ENCODE peak calls at places on chromosomes 12 and 14, in eight cellular contexts. A is fibroblast of pulmonary artery, J is suprapubic skin, D is tibial artery, T is heart left ventricle, L is AG09319, O is astrocyte of the cerebellum, F is neural crest cell. Y is an unnamed sample.

GRCh38 chr12:96719671-96720362 is 187.2 kb upstream of the NEDD1 start:
- DNase-seq in F (no peak), O (no peak), A (peak; percentile 23), J (no peak), T (no peak), D (no peak), L (peak; percentile 1), Y (peak; percentile 67)

GRCh38 chr12:68760806-68761441 is 14.9 kb downstream of the SLC35E3 start:
- DNase-seq in O (no peak), A (no peak), J (no peak), D (no peak), F (no peak), L (no peak), T (no peak), Y (no peak)

GRCh38 chr12:88142610-88142991 is 494 bp downstream of the TMTC3 start:
- DNase-seq in L (no peak), D (no peak), J (peak; percentile 68), F (no peak), A (no peak), O (no peak), T (peak; percentile 15), Y (no peak)

GRCh38 chr14:71290960-71291466 is 383.8 kb downstream of the PCNX1 start:
- DNase-seq in F (no peak), T (no peak), O (peak; percentile 65), J (no peak), D (no peak), L (peak; percentile 7), A (peak; percentile 81), Y (peak; percentile 38)

GRCh38 chr12:92603741-92604432 is 98.9 kb upstream of the PLEKHG7 start:
- DNase-seq in A (no peak), F (no peak), L (no peak), T (no peak), J (no peak), O (no peak), D (no peak), Y (no peak)

GRCh38 chr12:128920468-128920867 is 67.2 kb downstream of the GLT1D1 start:
- DNase-seq in F (no peak), L (no peak), T (no peak), O (no peak), J (no peak), D (no peak), A (peak; percentile 18), Y (no peak)

GRCh38 chr14:71320734-71321555 is 413.7 kb downstream of the PCNX1 start:
- DNase-seq in F (peak; percentile 49), J (peak; percentile 69), L (no peak), D (peak; percentile 79), A (peak; percentile 67), T (peak; percentile 56), O (no peak), Y (peak; percentile 72)

GRCh38 chr12:83084516-83085234 is 398.0 kb downstream of the TMTC2 start:
- DNase-seq in J (no peak), A (no peak), D (no peak), F (no peak), T (no peak), L (no peak), O (no peak), Y (no peak)

GRCh38 chr12:990308-990648 is 745 bp upstream of the ERC1 start:
- DNase-seq in O (peak; percentile 16), F (no peak), D (peak; percentile 82), J (peak; percentile 78), T (no peak), A (peak; percentile 56), L (no peak), Y (peak; percentile 54)

GRCh38 chr14:89276424-89276975 is 140.5 kb downstream of the FOXN3 start:
- DNase-seq in F (no peak), T (no peak), L (no peak), O (peak; percentile 34), D (peak; percentile 62), J (peak; percentile 49), A (no peak), Y (peak; percentile 73)

GRCh38 chr14:76339922-76340615 is 35.9 kb upstream of the ESRRB start:
- DNase-seq in L (no peak), J (no peak), D (no peak), A (no peak), T (no peak), O (no peak), F (no peak), Y (no peak)

GRCh38 chr12:70070494-70071007 is 172.7 kb upstream of the CNOT2 start:
- DNase-seq in O (no peak), L (no peak), J (no peak), F (no peak), A (no peak), T (no peak), D (no peak), Y (no peak)

GRCh38 chr12:90233168-90234100 is 524.8 kb upstream of the ATP2B1 start:
- DNase-seq in O (no peak), D (no peak), J (no peak), L (no peak), T (no peak), A (peak; percentile 31), F (no peak), Y (no peak)

GRCh38 chr12:61610143-61610542 is 650.1 kb upstream of the USP15 start:
- DNase-seq in O (no peak), T (no peak), D (no peak), L (no peak), J (no peak), A (no peak), F (no peak), Y (no peak)

GRCh38 chr14:28987516-28987915 is 220.9 kb downstream of the FOXG1 start:
- DNase-seq in D (no peak), J (no peak), F (no peak), T (no peak), O (no peak), A (peak; percentile 41), L (no peak), Y (no peak)

GRCh38 chr14:81091139-81091538 is 129.6 kb downstream of the GTF2A1 start:
- DNase-seq in F (no peak), D (no peak), T (no peak), L (no peak), J (no peak), O (no peak), A (no peak), Y (no peak)

GRCh38 chr14:71713061-71713850 is 219.0 kb upstream of the RGS6 start:
- DNase-seq in L (no peak), T (no peak), A (no peak), F (peak; percentile 4), D (no peak), O (no peak), J (no peak), Y (no peak)

GRCh38 chr12:42221722-42222121 is 16.3 kb downstream of the YAF2 start:
- DNase-seq in J (no peak), A (no peak), F (no peak), T (no peak), D (no peak), L (no peak), O (no peak), Y (no peak)

GRCh38 chr12:57089259-57090245 is 638 bp downstream of the NAB2 start:
- DNase-seq in A (peak; percentile 84), T (peak; percentile 90), L (no peak), J (peak; percentile 86), O (no peak), D (peak; percentile 92), F (peak; percentile 67), Y (peak; percentile 44)

GRCh38 chr12:39764944-39765560 is 145.4 kb upstream of the ABCD2 start:
- DNase-seq in O (peak; percentile 28), L (peak; percentile 19), F (no peak), D (no peak), A (peak; percentile 75), T (no peak), J (no peak), Y (peak; percentile 21)

GRCh38 chr14:29217813-29218450 is 451.3 kb downstream of the FOXG1 start:
- DNase-seq in D (no peak), J (no peak), A (no peak), F (no peak), T (no peak), L (no peak), O (no peak), Y (no peak)

GRCh38 chr12:7833831-7834230 is 38.9 kb downstream of the SLC2A14 start:
- DNase-seq in F (no peak), A (no peak), J (no peak), L (no peak), T (no peak), O (no peak), D (no peak), Y (no peak)

GRCh38 chr14:30283822-30284446 is 275.0 kb upstream of the G2E3 start:
- DNase-seq in J (no peak), F (peak; percentile 50), O (peak; percentile 20), T (no peak), L (no peak), D (no peak), A (peak; percentile 65), Y (no peak)

GRCh38 chr14:51507556-51508511 is 143.9 kb upstream of the FRMD6 start:
- DNase-seq in T (peak; percentile 60), L (peak; percentile 42), A (peak; percentile 63), F (no peak), O (peak; percentile 68), J (no peak), D (peak; percentile 93), Y (no peak)

GRCh38 chr12:57840701-57841100 is 5.8 kb downstream of the CTDSP2 start:
- DNase-seq in T (peak; percentile 61), D (no peak), O (no peak), A (peak; percentile 56), J (no peak), L (no peak), F (no peak), Y (no peak)

GRCh38 chr14:105349992-105350391 is 35.4 kb downstream of the PACS2 start:
- DNase-seq in O (no peak), D (no peak), J (no peak), A (no peak), F (no peak), L (no peak), T (no peak), Y (no peak)

GRCh38 chr14:71208702-71209357 is 301.6 kb downstream of the PCNX1 start:
- DNase-seq in L (no peak), O (no peak), T (no peak), J (no peak), A (no peak), F (no peak), D (no peak), Y (no peak)

GRCh38 chr12:121805800-121806555 is 2.2 kb downstream of the SETD1B start:
- DNase-seq in L (no peak), J (peak; percentile 64), D (no peak), T (no peak), F (no peak), A (no peak), O (no peak), Y (no peak)
- TF ChIP-seq CTCF in L (no peak), J (no peak), D (no peak), T (no peak), F (no peak), A (no peak), O (no peak), Y (no peak)

GRCh38 chr12:112855375-112855774 is 51.4 kb upstream of the OAS1 start:
- DNase-seq in O (no peak), T (no peak), D (no peak), A (no peak), F (no peak), J (no peak), L (no peak), Y (no peak)
- TF ChIP-seq CTCF in O (peak; percentile 7), T (no peak), D (no peak), A (peak; percentile 10), F (peak; percentile 46), J (no peak), L (no peak), Y (peak; percentile 22)

GRCh38 chr14:77979666-77980351 is 179.9 kb downstream of the ADCK1 start:
- DNase-seq in A (no peak), T (no peak), F (no peak), J (no peak), O (peak; percentile 40), D (no peak), L (no peak), Y (no peak)
- TF ChIP-seq CTCF in A (no peak), T (no peak), F (no peak), J (no peak), O (peak; percentile 36), D (no peak), L (no peak), Y (no peak)

GRCh38 chr14:96501746-96502620 is at the start of gene PAPOLA:
- DNase-seq in F (peak; percentile 91), D (peak; percentile 96), L (peak; percentile 86), J (peak; percentile 97), T (peak; percentile 93), O (peak; percentile 89), A (peak; percentile 97), Y (peak; percentile 95)
- TF ChIP-seq CTCF in F (peak; percentile 38), D (no peak), L (no peak), J (no peak), T (peak; percentile 18), O (no peak), A (no peak), Y (peak; percentile 24)